ENCODE peak calls at places on chromosomes 16 and 17, in nine cellular contexts. J, B, Y, N, X, L, I, T and E are unnamed samples.

GRCh38 chr16:57284206-57284951 is at the start of gene PLLP:
- DNase-seq in J (peak; percentile 57), B (peak; percentile 37), Y (no peak), N (peak; percentile 38), X (peak; percentile 42), L (no peak), I (peak; percentile 68), T (peak; percentile 53), E (no peak)

GRCh38 chr16:70750893-70751467 is 50.0 kb downstream of the VAC14 start:
- DNase-seq in J (peak; percentile 15), B (no peak), Y (peak; percentile 96), N (peak; percentile 97), X (peak; percentile 98), L (peak; percentile 94), I (no peak), T (no peak), E (peak; percentile 98)

GRCh38 chr16:1097156-1097555 is 1.1 kb upstream of the C1QTNF8 start:
- DNase-seq in J (no peak), B (no peak), Y (no peak), N (no peak), X (no peak), L (no peak), I (no peak), T (no peak), E (no peak)

GRCh38 chr16:8691728-8692127 is 17.3 kb downstream of the ABAT start:
- DNase-seq in J (no peak), B (no peak), Y (no peak), N (no peak), X (no peak), L (no peak), I (no peak), T (no peak), E (no peak)

GRCh38 chr17:46818319-46818928 is at the start of gene WNT3:
- DNase-seq in J (peak; percentile 36), B (peak; percentile 22), Y (no peak), N (peak; percentile 23), X (no peak), L (no peak), I (peak; percentile 93), T (peak; percentile 79), E (no peak)

GRCh38 chr17:73188011-73188410 is 4.8 kb upstream of the COG1 start:
- DNase-seq in J (no peak), B (no peak), Y (no peak), N (no peak), X (no peak), L (no peak), I (no peak), T (no peak), E (no peak)

GRCh38 chr17:49987681-49988441 is 7.2 kb downstream of the DLX3 start:
- DNase-seq in J (no peak), B (no peak), Y (no peak), N (peak; percentile 74), X (no peak), L (peak; percentile 26), I (peak; percentile 55), T (no peak), E (peak; percentile 47)

GRCh38 chr16:86150646-86151371 is 251.8 kb downstream of the IRF8 start:
- DNase-seq in J (no peak), B (no peak), Y (no peak), N (no peak), X (no peak), L (peak; percentile 22), I (no peak), T (no peak), E (no peak)

GRCh38 chr17:5832886-5833285 is 237.3 kb upstream of the WSCD1 start:
- DNase-seq in J (no peak), B (no peak), Y (peak; percentile 39), N (peak; percentile 65), X (peak; percentile 76), L (peak; percentile 35), I (peak; percentile 84), T (no peak), E (peak; percentile 34)

GRCh38 chr17:77636835-77637806 is 321.4 kb upstream of the TNRC6C start:
- DNase-seq in J (peak; percentile 6), B (no peak), Y (no peak), N (no peak), X (no peak), L (no peak), I (no peak), T (no peak), E (no peak)

GRCh38 chr17:7326186-7326585 is 2.9 kb downstream of the NEURL4 start:
- DNase-seq in J (no peak), B (no peak), Y (no peak), N (no peak), X (no peak), L (no peak), I (no peak), T (no peak), E (no peak)

GRCh38 chr17:9268546-9268945 is 247.2 kb downstream of the NTN1 start:
- DNase-seq in J (no peak), B (no peak), Y (no peak), N (peak; percentile 7), X (no peak), L (no peak), I (no peak), T (no peak), E (no peak)

GRCh38 chr17:48593840-48594411 is 347 bp upstream of the HOXB5 start:
- DNase-seq in J (peak; percentile 75), B (peak; percentile 78), Y (peak; percentile 93), N (peak; percentile 67), X (peak; percentile 57), L (peak; percentile 84), I (peak; percentile 87), T (peak; percentile 90), E (peak; percentile 10)

GRCh38 chr16:22092143-22092933 is at the start of gene VWA3A:
- DNase-seq in J (peak; percentile 64), B (no peak), Y (peak; percentile 27), N (peak; percentile 75), X (peak; percentile 46), L (peak; percentile 70), I (peak; percentile 80), T (no peak), E (peak; percentile 64)

GRCh38 chr16:49876716-49877129 is 20.8 kb upstream of the ZNF423 start:
- DNase-seq in J (peak; percentile 76), B (peak; percentile 44), Y (no peak), N (peak; percentile 16), X (no peak), L (no peak), I (peak; percentile 86), T (peak; percentile 74), E (no peak)

GRCh38 chr16:51151435-51151950 is 423 bp upstream of the SALL1 start:
- DNase-seq in J (peak; percentile 96), B (no peak), Y (no peak), N (peak; percentile 87), X (peak; percentile 63), L (peak; percentile 81), I (peak; percentile 92), T (no peak), E (peak; percentile 79)

GRCh38 chr17:17606416-17607000 is 15.0 kb upstream of the PEMT start:
- DNase-seq in J (peak; percentile 39), B (no peak), Y (no peak), N (peak; percentile 55), X (no peak), L (no peak), I (no peak), T (no peak), E (peak; percentile 9)

GRCh38 chr17:4768281-4768680 is 3.4 kb upstream of the TM4SF5 start:
- DNase-seq in J (no peak), B (no peak), Y (no peak), N (no peak), X (no peak), L (no peak), I (no peak), T (no peak), E (no peak)

GRCh38 chr16:48818257-48818656 is 208.3 kb upstream of the N4BP1 start:
- DNase-seq in J (no peak), B (no peak), Y (no peak), N (no peak), X (no peak), L (no peak), I (no peak), T (no peak), E (no peak)

GRCh38 chr16:8581923-8582580 is 8.3 kb downstream of the TMEM114 start:
- DNase-seq in J (no peak), B (peak; percentile 55), Y (no peak), N (peak; percentile 19), X (peak; percentile 35), L (no peak), I (no peak), T (no peak), E (no peak)

GRCh38 chr16:66880288-66881013 is at the start of gene PDP2:
- DNase-seq in J (peak; percentile 96), B (peak; percentile 98), Y (peak; percentile 78), N (peak; percentile 95), X (peak; percentile 88), L (peak; percentile 94), I (peak; percentile 99), T (peak; percentile 95), E (peak; percentile 95)

GRCh38 chr17:28675980-28676379 is 14.0 kb downstream of the SUPT6H start:
- DNase-seq in J (no peak), B (peak; percentile 41), Y (no peak), N (no peak), X (no peak), L (no peak), I (peak; percentile 33), T (peak; percentile 22), E (no peak)

GRCh38 chr16:2773188-2773968 is 3.7 kb downstream of the ELOB start:
- DNase-seq in J (no peak), B (no peak), Y (no peak), N (peak; percentile 55), X (no peak), L (no peak), I (no peak), T (no peak), E (peak; percentile 17)